ENCODE peak calls at places on chromosomes 2 and 18, in eight cellular contexts. N, H, E, L, P, X, K and B are unnamed samples.

GRCh38 chr18:42183746-42184145 is 228.7 kb downstream of the PIK3C3 start:
- DNase-seq in N (no peak), H (no peak), E (no peak), L (no peak), P (no peak), X (no peak), K (no peak), B (no peak)

GRCh38 chr2:16102287-16102975 is 162.1 kb downstream of the MYCN start:
- DNase-seq in N (no peak), H (no peak), E (no peak), L (no peak), P (no peak), X (no peak), K (no peak), B (no peak)

GRCh38 chr2:98049991-98050519 is 36.9 kb upstream of the VWA3B start:
- DNase-seq in N (no peak), H (peak), E (no peak), L (no peak), P (no peak), X (no peak), K (no peak), B (no peak)

GRCh38 chr2:119293254-119293653 is 69.6 kb downstream of the STEAP3 start:
- DNase-seq in N (no peak), H (no peak), E (no peak), L (no peak), P (no peak), X (no peak), K (no peak), B (no peak)

GRCh38 chr2:226661789-226662545 is 137.7 kb downstream of the IRS1 start:
- DNase-seq in N (no peak), H (no peak), E (no peak), L (peak), P (no peak), X (no peak), K (no peak), B (no peak)

GRCh38 chr2:40653829-40654228 is 201.9 kb upstream of the SLC8A1 start:
- DNase-seq in N (no peak), H (no peak), E (no peak), L (no peak), P (no peak), X (no peak), K (no peak), B (no peak)

GRCh38 chr2:214995926-214996670 is 142.3 kb downstream of the ABCA12 start:
- DNase-seq in N (no peak), H (no peak), E (no peak), L (no peak), P (no peak), X (no peak), K (no peak), B (no peak)

GRCh38 chr2:157901325-157901724 is 25.2 kb upstream of the ACVR1 start:
- DNase-seq in N (peak), H (no peak), E (no peak), L (no peak), P (no peak), X (no peak), K (no peak), B (no peak)

GRCh38 chr2:222301296-222301997 is 2.6 kb upstream of the PAX3 start:
- DNase-seq in N (peak), H (no peak), E (no peak), L (no peak), P (peak), X (peak), K (no peak), B (no peak)

DNA sequence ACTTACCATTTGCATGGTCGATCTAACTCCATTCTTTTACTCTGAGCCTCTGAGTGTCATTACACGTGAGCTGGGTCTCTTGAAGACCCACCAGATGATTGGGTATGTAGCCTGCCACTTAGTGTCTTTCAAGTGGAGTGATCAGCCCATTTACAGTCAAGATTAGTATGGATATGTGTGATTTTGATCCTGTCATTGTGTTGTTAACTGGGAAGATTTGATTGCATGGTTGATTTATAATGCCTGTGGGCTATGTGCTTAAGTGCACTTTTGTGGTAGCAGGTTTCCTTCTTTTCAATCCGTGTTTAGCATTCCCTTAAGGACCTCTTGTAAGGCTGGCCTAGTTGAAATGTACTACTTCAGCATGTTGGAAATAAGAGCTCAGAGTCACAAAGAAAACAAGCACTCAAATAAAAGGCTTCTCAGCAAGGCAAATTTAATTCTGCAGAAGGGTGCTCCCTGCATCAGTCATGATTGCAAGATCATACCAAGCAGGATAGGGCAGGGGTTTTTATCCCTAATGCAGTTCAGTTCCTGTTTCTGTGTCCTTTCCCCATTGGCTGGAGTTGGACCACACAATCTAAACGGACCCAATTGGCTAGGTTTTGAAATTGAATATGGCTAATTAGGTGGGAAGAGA is 230.7 kb upstream of the SYT4 start:
- DNase-seq in N (peak), H (no peak), E (no peak), L (no peak), P (no peak), X (no peak), K (no peak), B (no peak)
- H3K4me3 ChIP-seq in N (no peak), H (no peak), E (no peak), L (no peak), P (no peak), X (no peak), K (no peak), B (no peak)

DNA sequence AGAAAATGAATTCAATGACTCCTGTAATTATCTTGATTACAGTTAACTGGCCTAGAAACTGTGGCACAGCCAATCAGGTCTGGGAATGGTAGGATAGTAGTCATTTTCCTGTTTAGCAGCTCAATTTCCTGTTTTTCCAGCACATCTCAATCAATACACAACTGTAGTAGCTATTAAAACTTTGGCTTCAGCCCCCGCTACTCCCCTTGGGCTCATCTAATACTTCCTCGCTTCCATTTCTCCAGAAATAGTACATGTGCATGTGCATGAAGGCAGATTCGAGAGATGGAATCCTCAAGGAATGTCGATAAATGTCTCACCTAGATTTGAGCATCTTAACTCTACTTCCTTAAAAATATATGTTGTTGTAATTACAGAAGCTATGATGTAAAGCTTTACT is 9.7 kb downstream of the COBLL1 start:
- DNase-seq in N (no peak), H (no peak), E (no peak), L (no peak), P (no peak), X (no peak), K (no peak), B (peak)
- TF ChIP-seq POLR2AphosphoS5 in N (no peak), H (no peak), E (no peak), L (no peak), P (no peak), X (no peak), K (no peak), B (no peak)

DNA sequence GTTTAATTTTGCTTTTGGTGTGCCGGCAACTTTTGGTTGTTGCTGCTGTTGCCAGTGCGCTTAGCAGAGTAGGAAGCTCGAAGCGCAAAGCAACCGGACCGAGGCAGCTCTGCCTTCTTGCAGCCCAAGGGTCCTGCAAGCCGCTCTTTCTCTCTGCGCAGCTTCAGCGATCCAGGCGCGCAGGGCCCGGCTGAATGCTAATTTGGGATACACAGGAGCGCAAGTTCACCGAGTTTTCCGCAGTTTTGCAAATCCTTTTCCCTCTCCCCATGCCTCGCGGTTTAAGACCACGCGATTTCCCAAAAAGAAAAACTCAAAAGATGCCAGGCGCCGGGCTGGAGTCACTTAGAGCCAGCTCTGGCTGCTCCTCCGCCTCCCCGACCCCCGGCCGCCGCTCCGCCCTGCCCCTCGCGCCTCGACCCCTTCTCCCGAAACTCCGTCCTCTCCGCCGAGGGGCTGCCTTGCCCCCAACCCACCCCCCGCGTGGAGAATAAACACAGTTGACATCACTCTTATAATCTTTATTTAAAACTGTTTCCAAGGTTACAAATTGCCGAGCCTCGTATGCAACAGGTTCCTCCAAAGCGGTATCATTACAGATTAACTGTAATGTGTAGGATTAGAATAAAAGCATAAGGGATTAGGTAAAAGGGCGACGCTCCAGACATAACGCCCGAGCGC is 13.4 kb upstream of the SIX3 start:
- DNase-seq in N (peak), H (no peak), E (no peak), L (no peak), P (no peak), X (no peak), K (no peak), B (no peak)
- H3K4me3 ChIP-seq in N (peak), H (no peak), E (peak), L (no peak), P (peak), X (no peak), K (peak), B (no peak)

DNA sequence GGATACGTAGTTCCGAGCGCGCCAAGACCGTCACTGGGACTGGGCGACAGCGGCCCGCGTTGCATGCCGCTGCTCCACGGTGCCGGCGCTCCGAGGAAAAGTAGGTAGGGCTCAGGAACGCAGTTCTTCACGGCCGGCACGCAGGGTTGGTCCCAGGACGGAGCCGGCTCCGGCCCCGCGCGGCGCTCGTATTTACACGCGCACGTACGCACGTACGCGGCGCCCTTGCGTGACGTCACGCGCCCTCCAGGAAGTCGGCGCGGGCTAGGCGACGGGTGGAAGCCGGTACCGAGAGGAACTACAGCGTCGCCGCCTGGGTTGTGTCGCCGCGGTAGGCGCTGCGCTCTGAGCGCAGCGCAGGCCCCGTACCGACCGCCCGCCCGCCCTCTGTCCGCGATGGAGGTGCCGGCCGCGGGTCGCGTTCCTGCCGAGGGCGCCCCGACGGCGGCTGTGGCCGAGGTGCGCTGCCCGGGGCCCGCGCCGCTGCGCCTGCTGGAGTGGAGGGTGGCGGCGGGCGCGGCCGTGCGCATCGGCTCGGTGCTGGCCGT is at the start of gene CTDP1:
- DNase-seq in N (peak), H (peak), E (peak), L (peak), P (peak), X (peak), K (peak), B (peak)
- TF ChIP-seq POLR2AphosphoS5 in N (no peak), H (peak), E (peak), L (peak), P (peak), X (peak), K (peak), B (peak)

DNA sequence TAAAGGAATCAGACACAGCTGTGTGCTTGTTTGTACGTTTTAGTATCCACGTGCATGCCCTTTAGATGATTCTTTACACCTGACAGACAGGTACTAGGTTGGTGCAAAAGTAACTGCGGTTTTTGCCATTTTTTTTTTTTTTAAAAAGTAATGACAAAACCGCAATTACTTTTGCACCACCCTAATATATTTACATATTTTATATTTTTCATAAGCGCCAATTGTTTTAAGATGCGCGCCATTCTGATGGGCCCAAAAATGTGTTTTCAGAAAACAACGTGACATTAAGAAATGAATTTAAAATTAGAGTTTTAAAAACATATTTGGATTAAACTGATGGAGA is 972 bp upstream of the COBLL1 start:
- DNase-seq in N (no peak), H (no peak), E (no peak), L (no peak), P (no peak), X (no peak), K (no peak), B (no peak)
- H3K4me3 ChIP-seq in N (peak), H (no peak), E (no peak), L (peak), P (no peak), X (peak), K (peak), B (peak)

DNA sequence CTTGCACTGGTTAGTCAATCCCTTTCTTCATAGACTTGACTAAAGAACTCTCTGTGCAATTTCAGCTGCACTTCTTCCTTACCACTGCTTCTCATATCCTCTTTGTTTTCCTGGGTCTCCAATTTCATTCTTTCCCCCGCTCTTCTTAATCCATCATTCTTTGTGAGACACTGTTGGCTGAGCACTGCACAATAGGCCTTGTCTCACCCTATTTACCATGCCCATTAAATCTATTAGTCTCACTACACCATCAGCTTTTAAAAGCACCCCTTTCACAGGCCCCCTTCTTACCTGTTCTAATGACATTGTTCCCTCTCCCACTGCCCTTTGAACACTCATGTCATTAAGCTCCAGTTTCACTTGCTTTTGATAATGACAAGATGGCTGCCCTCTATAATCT is 404.1 kb upstream of the ACVR2A start:
- DNase-seq in N (no peak), H (no peak), E (no peak), L (no peak), P (no peak), X (no peak), K (no peak), B (no peak)
- TF ChIP-seq POLR2AphosphoS5 in N (no peak), H (no peak), E (no peak), L (no peak), P (no peak), X (no peak), K (no peak), B (no peak)

GRCh38 chr2:170679607-170680079 is 35.5 kb upstream of the SP5 start:
- DNase-seq in N (peak), H (peak), E (no peak), L (no peak), P (no peak), X (no peak), K (no peak), B (no peak)
- H3K4me3 ChIP-seq in N (peak), H (no peak), E (no peak), L (no peak), P (no peak), X (no peak), K (no peak), B (no peak)

GRCh38 chr2:86072271-86072858 is 33.3 kb downstream of the POLR1A start:
- DNase-seq in N (no peak), H (peak), E (peak), L (no peak), P (peak), X (no peak), K (peak), B (peak)
- TF ChIP-seq POLR2AphosphoS5 in N (no peak), H (no peak), E (peak), L (no peak), P (peak), X (no peak), K (no peak), B (peak)